ENCODE peak calls at places on chromosomes 3 and 15, in six cellular contexts. K is H1, H is HepG2, L is GM12891, P is K562, V is GM12878. B is an unnamed sample.

GRCh38 chr3:126111566-126112475 is 27.9 kb upstream of the SLC41A3 start:
- DNase-seq in H (no peak), L (no peak), P (no peak), K (no peak), V (no peak), B (no peak)

GRCh38 chr3:33694944-33695343 is 23.1 kb downstream of the CLASP2 start:
- DNase-seq in P (no peak), H (peak), V (no peak), L (no peak), K (no peak), B (no peak)

GRCh38 chr3:13713396-13713795 is 164.5 kb downstream of the FBLN2 start:
- DNase-seq in K (no peak), L (no peak), H (no peak), P (no peak), V (no peak), B (no peak)

GRCh38 chr15:51307811-51308210 is 30.6 kb downstream of the CYP19A1 start:
- DNase-seq in K (no peak), V (no peak), P (no peak), H (no peak), L (no peak), B (no peak)

GRCh38 chr3:170752571-170753155 is 117.3 kb downstream of the RPL22L1 start:
- DNase-seq in K (no peak), L (no peak), H (no peak), P (no peak), V (no peak), B (no peak)

GRCh38 chr3:136910697-136911096 is 47.1 kb upstream of the IL20RB start:
- DNase-seq in V (no peak), K (no peak), L (no peak), H (no peak), P (no peak), B (no peak)

GRCh38 chr15:46441294-46442062 is 806.6 kb downstream of the SQOR start:
- DNase-seq in P (no peak), V (no peak), L (no peak), H (no peak), K (no peak), B (no peak)

GRCh38 chr15:83769411-83769960 is 115.6 kb downstream of the ADAMTSL3 start:
- DNase-seq in V (peak), H (no peak), P (no peak), L (no peak), K (no peak), B (no peak)

GRCh38 chr3:33260104-33260503 is 17.1 kb upstream of the FBXL2 start:
- DNase-seq in L (no peak), P (no peak), V (no peak), H (no peak), K (no peak), B (no peak)

GRCh38 chr3:189457201-189457607 is 174.0 kb upstream of the TP63 start:
- DNase-seq in H (no peak), V (no peak), K (no peak), P (no peak), L (no peak), B (no peak)

GRCh38 chr15:66288796-66289195 is 4.6 kb upstream of the DIS3L start:
- DNase-seq in K (no peak), P (no peak), L (no peak), V (no peak), H (no peak), B (no peak)

GRCh38 chr3:16124636-16125035 is 49.8 kb upstream of the GALNT15 start:
- DNase-seq in K (no peak), P (no peak), L (no peak), H (no peak), V (no peak), B (no peak)

GRCh38 chr15:68417897-68418296 is 14.1 kb downstream of the ITGA11 start:
- DNase-seq in L (no peak), K (no peak), H (no peak), P (no peak), V (no peak), B (no peak)

GRCh38 chr15:61327019-61327631 is 98.0 kb upstream of the RORA start:
- DNase-seq in K (no peak), L (peak), V (peak), H (no peak), P (no peak), B (peak)

GRCh38 chr15:42130246-42130986 is 26.0 kb downstream of the PLA2G4F start:
- DNase-seq in P (no peak), K (no peak), H (no peak), L (no peak), V (no peak), B (no peak)

GRCh38 chr3:31096661-31097060 is 202.2 kb upstream of the GADL1 start:
- DNase-seq in P (no peak), V (no peak), L (no peak), K (no peak), H (no peak), B (no peak)

GRCh38 chr3:164459526-164460151 is 618.7 kb downstream of the SI start:
- DNase-seq in K (no peak), L (no peak), V (no peak), P (no peak), H (no peak), B (no peak)

GRCh38 chr3:180180795-180181194 is 144.1 kb upstream of the PEX5L start:
- DNase-seq in V (no peak), P (no peak), L (no peak), H (no peak), K (no peak), B (no peak)
- TF ChIP-seq TAF1 in V (no peak), P (no peak), L (no peak), H (no peak), K (no peak), B (no peak)

GRCh38 chr3:195153121-195153520 is 117.8 kb downstream of the XXYLT1 start:
- DNase-seq in K (no peak), P (no peak), V (no peak), H (no peak), L (no peak), B (no peak)

GRCh38 chr3:195154111-195154791 is 116.7 kb downstream of the XXYLT1 start:
- DNase-seq in L (no peak), P (no peak), H (no peak), K (no peak), V (no peak), B (no peak)

GRCh38 chr3:195151866-195152526 is 119.0 kb downstream of the XXYLT1 start:
- DNase-seq in L (no peak), V (no peak), P (no peak), H (peak), K (no peak), B (no peak)

GRCh38 chr3:195154793-195155535 is 116.0 kb downstream of the XXYLT1 start:
- DNase-seq in H (peak), K (no peak), V (no peak), L (no peak), P (no peak), B (peak)

DNA sequence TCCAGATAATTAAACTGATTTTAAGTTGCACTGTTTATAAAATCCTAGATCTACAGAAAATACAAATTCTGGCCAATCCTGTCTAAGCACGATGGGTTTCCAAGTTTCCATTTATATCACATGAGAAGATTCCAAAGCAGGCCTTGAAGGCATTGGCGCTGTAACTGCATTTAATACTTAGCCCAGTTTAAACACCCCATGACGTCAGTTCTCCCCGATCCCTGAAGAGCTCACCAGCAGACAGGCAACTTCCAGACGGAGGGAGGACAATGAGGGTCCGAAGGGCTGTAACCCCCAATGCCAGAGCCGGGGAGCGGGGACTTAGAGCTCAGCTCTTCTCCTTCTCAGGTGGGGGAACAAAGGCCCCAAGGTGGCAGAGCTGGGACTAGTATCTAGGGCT is 117.3 kb downstream of the XXYLT1 start:
- DNase-seq in H (no peak), L (no peak), V (no peak), K (no peak), P (no peak), B (no peak)
- TF ChIP-seq POLR2A in H (no peak), L (no peak), V (no peak), K (no peak), P (no peak), B (no peak)

DNA sequence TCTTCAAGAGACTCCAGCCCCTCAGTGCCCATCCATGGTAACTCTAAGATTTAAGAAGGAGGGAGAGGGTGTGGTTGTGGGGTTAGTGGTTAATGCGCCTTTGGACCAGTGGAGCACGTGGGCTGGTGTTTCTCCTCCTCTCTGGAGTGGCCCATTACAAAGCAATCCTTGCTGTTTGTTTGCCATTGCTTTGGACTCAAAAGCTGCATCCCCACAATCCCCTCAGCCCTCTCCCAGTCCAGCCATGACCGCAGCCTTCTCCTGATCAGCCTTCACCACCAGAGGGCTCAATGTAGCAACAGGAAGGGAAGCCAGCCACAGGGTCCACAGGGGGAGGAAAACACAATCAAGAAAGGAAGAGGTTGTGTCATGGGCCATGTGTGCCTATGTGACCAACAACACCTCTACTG is 38.4 kb upstream of the FAM174B start:
- DNase-seq in H (peak), L (no peak), K (no peak), V (no peak), P (peak), B (no peak)
- TF ChIP-seq TAF1 in H (no peak), L (no peak), K (no peak), V (no peak), P (no peak), B (no peak)

GRCh38 chr3:56801597-56802410 is at the start of gene ARHGEF3:
- DNase-seq in H (peak), P (peak), V (no peak), K (peak), L (peak), B (peak)
- TF ChIP-seq POLR2A in H (peak), P (no peak), V (peak), K (peak), L (peak), B (peak)

DNA sequence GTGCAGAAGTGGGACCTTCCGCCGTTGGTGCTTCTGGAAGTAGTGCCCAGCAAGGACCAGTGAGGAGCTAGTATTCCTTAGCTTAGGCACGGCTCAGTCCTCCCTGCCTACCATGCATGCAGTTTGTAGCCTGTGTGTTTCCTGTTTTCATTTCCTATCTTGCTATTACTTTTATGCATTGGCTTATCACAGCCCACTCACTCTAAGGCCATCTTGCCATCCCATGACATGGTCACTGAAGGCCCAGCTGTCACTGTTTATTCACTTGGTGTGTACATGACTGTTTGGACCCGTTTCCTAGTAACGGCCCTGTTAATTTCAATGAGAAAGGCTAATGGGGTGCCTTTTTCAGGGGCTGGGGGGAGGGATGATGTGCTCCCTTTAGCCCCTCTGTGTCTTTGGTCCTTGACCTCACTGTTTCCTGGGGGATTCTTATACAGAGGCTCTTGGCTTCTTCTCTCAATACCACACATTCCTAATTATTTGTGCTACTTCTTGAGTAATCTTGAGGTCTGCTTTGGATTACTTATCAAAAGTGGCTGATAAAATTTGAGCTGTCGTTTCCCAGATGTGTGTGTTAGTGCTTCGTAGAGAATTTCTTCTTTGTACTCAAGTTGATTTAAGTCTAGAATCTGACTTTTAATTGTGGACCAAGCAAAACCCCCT is 24.5 kb upstream of the TRAK1 start:
- DNase-seq in P (no peak), L (no peak), V (no peak), K (no peak), H (peak), B (no peak)
- TF ChIP-seq TAF1 in P (no peak), L (no peak), V (no peak), K (no peak), H (no peak), B (no peak)

B was measured in GM12892.